ENCODE peak calls at places on chromosomes 12 and 14, in five cellular contexts. Y is K562, J is SK-N-SH, M is HepG2, E is GM12878. K is an unnamed sample.
A peak's percentile ranks its signal among the peaks of the same experiment; 100 is the strongest.

GRCh38 chr12:51324953-51325352 is 979 bp upstream of the BIN2 start:
- DNase-seq in Y (no peak), J (no peak), M (no peak), E (no peak), K (no peak)

GRCh38 chr14:104576607-104577332 is 2.8 kb upstream of the C14orf180 start:
- DNase-seq in Y (no peak), J (no peak), M (peak; percentile 25), E (no peak), K (no peak)

GRCh38 chr12:21795648-21796328 is 21.3 kb upstream of the KCNJ8 start:
- DNase-seq in Y (no peak), J (no peak), M (no peak), E (no peak), K (no peak)

GRCh38 chr12:32671930-32672785 is 6.9 kb upstream of the DNM1L start:
- DNase-seq in Y (peak; percentile 42), J (peak; percentile 85), M (peak; percentile 51), E (no peak), K (peak; percentile 83)

GRCh38 chr14:78450945-78451344 is 280.8 kb downstream of the NRXN3 start:
- DNase-seq in Y (no peak), J (no peak), M (no peak), E (no peak), K (no peak)

GRCh38 chr12:122130150-122130549 is 43.9 kb downstream of the IL31 start:
- DNase-seq in Y (no peak), J (no peak), M (no peak), E (no peak), K (peak; percentile 48)

GRCh38 chr12:98198261-98198982 is 317.0 kb upstream of the TMPO start:
- DNase-seq in Y (no peak), J (no peak), M (no peak), E (no peak), K (no peak)

GRCh38 chr12:115922952-115923564 is 354.4 kb downstream of the MED13L start:
- DNase-seq in Y (no peak), J (no peak), M (peak; percentile 49), E (no peak), K (no peak)

GRCh38 chr14:93068721-93069120 is 47.0 kb downstream of the ITPK1 start:
- DNase-seq in Y (no peak), J (no peak), M (no peak), E (no peak), K (no peak)

GRCh38 chr14:21917699-21918436 is 244.2 kb upstream of the OR4E1 start:
- DNase-seq in Y (peak; percentile 4), J (peak; percentile 11), M (peak; percentile 56), E (peak; percentile 3), K (peak; percentile 41)

GRCh38 chr14:103007555-103007954 is 49.8 kb downstream of the CDC42BPB start:
- DNase-seq in Y (no peak), J (no peak), M (no peak), E (no peak), K (no peak)

GRCh38 chr12:122875590-122876220 is 20.2 kb downstream of the VPS37B start:
- DNase-seq in Y (no peak), J (peak; percentile 52), M (no peak), E (peak; percentile 70), K (no peak)

GRCh38 chr12:48454675-48455074 is 17.7 kb upstream of the ANP32D start:
- DNase-seq in Y (no peak), J (no peak), M (peak; percentile 5), E (no peak), K (peak; percentile 8)

GRCh38 chr12:51351913-51352532 is 5.5 kb upstream of the CELA1 start:
- DNase-seq in Y (peak; percentile 64), J (peak; percentile 38), M (peak; percentile 30), E (no peak), K (peak; percentile 66)

GRCh38 chr14:71890541-71890940 is 41.7 kb upstream of the RGS6 start:
- DNase-seq in Y (no peak), J (no peak), M (no peak), E (no peak), K (no peak)

GRCh38 chr12:84183576-84183975 is 729.0 kb downstream of the SLC6A15 start:
- DNase-seq in Y (no peak), J (no peak), M (no peak), E (no peak), K (no peak)
- H4K20me1 ChIP-seq in Y (no peaks in the 10 kb centered on the region), J (no peaks in the 10 kb centered on the region), M (no peaks in the 10 kb centered on the region), E (no peaks in the 10 kb centered on the region), K (no peaks in the 10 kb centered on the region)

DNA sequence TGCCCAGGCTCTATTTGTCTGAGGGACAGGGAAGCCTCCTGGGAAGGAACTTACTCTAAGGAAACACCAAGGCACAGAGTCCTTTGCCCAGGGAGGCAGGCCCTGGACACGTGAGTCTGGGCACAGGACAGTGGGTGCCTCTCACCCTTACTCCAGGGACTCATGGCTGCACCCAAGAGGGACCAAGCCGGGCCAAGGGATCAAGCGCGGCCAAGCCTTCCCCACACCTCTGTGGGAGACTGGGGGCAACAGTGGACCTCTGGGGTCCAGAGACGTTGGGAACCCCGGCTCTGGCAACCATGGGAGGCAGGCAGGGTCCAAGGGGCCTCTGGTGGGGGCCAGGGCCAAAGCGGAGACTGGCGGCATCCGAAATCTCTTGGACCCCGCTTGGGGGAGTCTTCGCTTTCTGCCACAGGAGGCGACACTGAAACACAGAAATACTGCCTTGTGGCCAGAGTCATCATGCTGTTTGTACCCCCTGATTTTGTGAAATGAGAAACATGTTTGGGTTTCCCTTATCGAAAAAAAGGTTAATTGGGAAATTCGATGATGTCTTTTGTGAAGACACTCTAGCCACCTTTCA is 51.7 kb upstream of the BCL11B start:
- DNase-seq in Y (no peak), J (no peak), M (no peak), E (no peak), K (no peak)
- TF ChIP-seq SMC3 in Y (no peak), J (no peak), M (no peak), E (no peak), K (no peak)

DNA sequence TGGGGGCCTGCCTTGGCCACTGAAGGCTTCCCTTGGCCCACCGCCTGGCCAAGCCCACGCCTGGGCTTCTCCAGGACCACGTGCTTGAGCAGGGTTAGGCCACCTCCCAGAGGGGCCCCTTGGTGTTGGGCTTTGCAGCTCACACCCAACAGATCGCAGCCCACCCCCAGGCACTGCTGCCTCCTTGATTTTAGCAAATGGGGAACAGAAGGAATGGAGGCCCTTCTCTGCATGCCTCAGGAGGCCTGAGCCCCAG is 23.3 kb downstream of the RAB35 start:
- DNase-seq in Y (no peak), J (peak; percentile 45), M (no peak), E (no peak), K (no peak)
- H4K20me1 ChIP-seq in Y (no peaks in the 10 kb centered on the region), J (peaks cover 3% of the 10 kb centered on the region), M (no peaks in the 10 kb centered on the region), E (no peaks in the 10 kb centered on the region), K (peaks cover 40% of the 10 kb centered on the region)

GRCh38 chr12:72236071-72236705 is 36.0 kb upstream of the TRHDE start:
- DNase-seq in Y (no peak), J (no peak), M (no peak), E (no peak), K (peak; percentile 64)

GRCh38 chr12:72226510-72226909 is 45.7 kb upstream of the TRHDE start:
- DNase-seq in Y (no peak), J (no peak), M (no peak), E (no peak), K (no peak)

GRCh38 chr12:72228424-72228823 is 43.7 kb upstream of the TRHDE start:
- DNase-seq in Y (no peak), J (no peak), M (no peak), E (no peak), K (no peak)

GRCh38 chr12:72234871-72235270 is 37.3 kb upstream of the TRHDE start:
- DNase-seq in Y (no peak), J (no peak), M (no peak), E (no peak), K (peak; percentile 37)

GRCh38 chr12:72230589-72230988 is 41.6 kb upstream of the TRHDE start:
- DNase-seq in Y (no peak), J (no peak), M (no peak), E (no peak), K (peak; percentile 95)
- TF ChIP-seq SMC3 in Y (no peak), J (no peak), M (no peak), E (no peak), K (no peak)

GRCh38 chr12:91021076-91021475 is 16.3 kb upstream of the EPYC start:
- DNase-seq in Y (no peak), J (no peak), M (no peak), E (no peak), K (no peak)

GRCh38 chr12:91017043-91017442 is 12.3 kb upstream of the EPYC start:
- DNase-seq in Y (no peak), J (no peak), M (no peak), E (no peak), K (no peak)

GRCh38 chr12:91019455-91019854 is 14.7 kb upstream of the EPYC start:
- DNase-seq in Y (no peak), J (no peak), M (no peak), E (no peak), K (no peak)

GRCh38 chr12:91023326-91024004 is 18.7 kb upstream of the EPYC start:
- DNase-seq in Y (no peak), J (no peak), M (no peak), E (no peak), K (peak; percentile 90)

DNA sequence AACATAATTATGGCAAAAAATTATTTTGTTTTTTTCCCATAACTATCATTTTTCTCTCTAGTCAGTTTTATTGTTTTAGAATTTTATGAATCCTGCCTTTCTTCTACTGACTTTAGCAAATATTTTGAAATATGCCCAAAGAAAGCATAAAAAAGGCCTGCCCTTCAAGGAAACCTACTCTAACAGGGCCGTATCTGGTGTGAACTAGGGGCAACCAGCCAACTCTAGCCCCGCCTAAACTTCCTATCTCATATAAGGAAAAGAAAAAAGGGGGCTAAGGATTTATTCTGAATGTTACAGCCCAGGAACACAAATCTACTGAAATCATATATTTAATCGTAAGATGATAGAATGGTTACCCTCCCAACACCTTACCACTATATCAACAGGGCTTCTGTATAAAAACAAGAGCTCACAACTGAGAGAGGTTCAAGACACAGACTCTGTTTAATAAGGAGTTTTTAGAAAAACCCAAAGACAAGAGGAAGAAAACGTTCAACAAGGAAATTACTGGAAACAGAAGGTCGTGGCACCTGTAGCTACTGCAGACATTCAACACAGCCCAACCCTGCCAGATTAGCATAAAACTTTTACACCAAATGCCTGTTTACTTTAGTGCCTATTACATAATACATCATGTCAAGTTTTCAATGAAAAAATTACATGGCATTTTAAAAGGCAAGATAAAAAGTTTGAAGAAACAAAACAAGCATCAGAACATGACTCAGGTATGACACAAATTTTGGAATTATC is 12.9 kb upstream of the EPYC start:
- DNase-seq in Y (no peak), J (no peak), M (no peak), E (no peak), K (no peak)
- H4K20me1 ChIP-seq in Y (no peaks in the 10 kb centered on the region), J (no peaks in the 10 kb centered on the region), M (no peaks in the 10 kb centered on the region), E (no peaks in the 10 kb centered on the region), K (no peaks in the 10 kb centered on the region)

DNA sequence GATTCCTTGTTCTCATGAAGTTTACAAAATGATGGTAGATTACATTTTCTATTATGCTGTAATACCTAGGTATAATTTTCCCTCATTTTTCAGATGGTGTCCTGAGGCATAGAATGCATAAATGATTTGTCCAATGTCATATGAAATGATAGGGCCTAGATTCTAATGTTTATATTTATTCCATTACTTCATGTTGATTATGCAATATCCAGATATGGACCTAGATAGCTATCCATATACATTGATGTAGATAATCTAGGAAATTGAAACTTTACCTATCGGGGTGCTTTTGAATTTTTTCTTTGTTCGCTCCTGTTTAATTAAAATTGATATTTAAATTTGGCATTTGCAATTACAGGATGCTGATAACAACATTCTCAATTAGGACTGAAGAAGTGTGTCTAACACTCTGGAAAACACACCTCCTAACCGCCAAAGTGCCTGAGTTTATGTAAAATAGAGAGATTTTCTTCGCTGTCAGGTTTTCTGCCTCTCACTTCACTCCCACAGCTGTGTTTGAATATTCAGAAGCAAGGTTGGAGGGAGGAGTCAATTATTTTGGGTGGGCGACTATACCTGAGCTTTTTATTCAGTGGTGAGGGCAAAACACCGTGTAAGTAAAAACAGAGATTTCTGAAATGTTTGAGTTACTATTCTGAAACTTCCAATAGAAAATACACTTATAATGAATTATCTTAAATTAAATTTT is 164.4 kb upstream of the ATP2B1 start:
- DNase-seq in Y (no peak), J (no peak), M (no peak), E (no peak), K (no peak)
- TF ChIP-seq SMC3 in Y (no peak), J (no peak), M (no peak), E (no peak), K (no peak)